ENCODE peak calls at places on chromosome 15, in nine cellular contexts. P is NCI-H1092, X is cerebellum, C is iris pigment epithelial cell, W is HT-29, M is stromal cell of bone marrow, V is T-helper 1 cell, I is endothelial cell, L is foreskin keratinocyte. O is an unnamed sample.

GRCh38 chr15:45449387-45449786 is 71.0 kb upstream of the GATM start:
- DNase-seq in P (no peak), X (no peak), C (no peak), W (no peak), M (no peak), V (no peak), I (no peak), L (no peak), O (no peak)

GRCh38 chr15:77483426-77483825 is 62.7 kb downstream of the HMG20A start:
- DNase-seq in P (no peak), X (no peak), C (no peak), W (no peak), M (no peak), V (no peak), I (no peak), L (no peak), O (no peak)

GRCh38 chr15:63763476-63764123 is 70.1 kb downstream of the HERC1 start:
- DNase-seq in P (no peak), X (no peak), C (peak), W (no peak), M (no peak), V (no peak), I (no peak), L (peak), O (no peak)

GRCh38 chr15:43794269-43795037 is 2.3 kb downstream of the SERF2 start:
- DNase-seq in P (no peak), X (no peak), C (peak), W (no peak), M (peak), V (no peak), I (no peak), L (no peak), O (no peak)

GRCh38 chr15:101579766-101580165 is 72.4 kb downstream of the TM2D3 start:
- DNase-seq in P (no peak), X (no peak), C (peak), W (no peak), M (no peak), V (no peak), I (no peak), L (peak), O (no peak)

GRCh38 chr15:80982205-80982604 is 7.4 kb downstream of the MESD start:
- DNase-seq in P (no peak), X (no peak), C (no peak), W (no peak), M (no peak), V (no peak), I (no peak), L (no peak), O (no peak)

GRCh38 chr15:100337422-100338044 is 4.2 kb downstream of the ADAMTS17 start:
- DNase-seq in P (no peak), X (no peak), C (no peak), W (no peak), M (no peak), V (no peak), I (no peak), L (no peak), O (no peak)

GRCh38 chr15:41983621-41984571 is 11.5 kb upstream of the EHD4 start:
- DNase-seq in P (no peak), X (no peak), C (no peak), W (no peak), M (no peak), V (no peak), I (no peak), L (no peak), O (no peak)

GRCh38 chr15:65532738-65533051 is 2.4 kb downstream of the HACD3 start:
- DNase-seq in P (no peak), X (no peak), C (peak), W (peak), M (no peak), V (no peak), I (no peak), L (peak), O (no peak)

GRCh38 chr15:92166751-92167412 is 226.8 kb upstream of the ST8SIA2 start:
- DNase-seq in P (no peak), X (peak), C (no peak), W (peak), M (no peak), V (no peak), I (no peak), L (no peak), O (no peak)

GRCh38 chr15:45948226-45948625 is 313.4 kb downstream of the SQOR start:
- DNase-seq in P (no peak), X (no peak), C (no peak), W (no peak), M (no peak), V (no peak), I (no peak), L (no peak), O (no peak)